ENCODE peak calls at places on chromosomes 16 and 17, in ten cellular contexts. U is fibroblast of lung; A is sigmoid colon; I is CD4-positive, alpha-beta T cell; C is ovary; G is bronchial epithelial cell; Z is cardiac fibroblast; X is adrenal gland; K is retinal pigment epithelial cell; T is SK-N-SH. Q is an unnamed sample.

GRCh38 chr16:52861614-52862022 is 191.1 kb downstream of the CHD9NB start:
- DNase-seq in U (peak; percentile 49), A (no peak), I (no peak), C (no peak), G (peak; percentile 33), Z (peak; percentile 2), X (no peak), K (peak; percentile 3), T (peak; percentile 5), Q (no peak)

GRCh38 chr17:2971851-2972250 is 91.6 kb downstream of the OR1D5 start:
- DNase-seq in U (no peak), A (no peak), I (no peak), C (no peak), G (no peak), Z (no peak), X (no peak), K (no peak), T (no peak), Q (no peak)

GRCh38 chr17:63381101-63381729 is 64.9 kb downstream of the CYB561 start:
- DNase-seq in U (peak; percentile 64), A (no peak), I (no peak), C (no peak), G (no peak), Z (peak; percentile 63), X (no peak), K (no peak), T (peak; percentile 71), Q (no peak)

GRCh38 chr16:67481561-67482259 is 753 bp upstream of the ATP6V0D1 start:
- DNase-seq in U (peak; percentile 46), A (peak; percentile 86), I (no peak), C (peak; percentile 71), G (no peak), Z (peak; percentile 45), X (peak; percentile 62), K (no peak), T (peak; percentile 47), Q (no peak)

GRCh38 chr16:50213939-50214519 is 52.3 kb upstream of the ADCY7 start:
- DNase-seq in U (peak; percentile 69), A (no peak), I (no peak), C (no peak), G (peak; percentile 75), Z (peak; percentile 64), X (no peak), K (no peak), T (peak; percentile 48), Q (peak; percentile 47)

GRCh38 chr17:19533718-19534561 is at the start of gene SLC47A1:
- DNase-seq in U (no peak), A (no peak), I (no peak), C (no peak), G (peak; percentile 8), Z (peak; percentile 40), X (peak; percentile 73), K (no peak), T (peak; percentile 88), Q (peak; percentile 52)

GRCh38 chr16:72983728-72984350 is 64.1 kb downstream of the ZFHX3 start:
- DNase-seq in U (no peak), A (peak; percentile 57), I (no peak), C (no peak), G (no peak), Z (no peak), X (no peak), K (no peak), T (no peak), Q (no peak)

GRCh38 chr17:68738044-68738443 is 136.9 kb upstream of the FAM20A start:
- DNase-seq in U (no peak), A (no peak), I (no peak), C (peak; percentile 29), G (no peak), Z (peak; percentile 64), X (no peak), K (peak; percentile 41), T (no peak), Q (no peak)

GRCh38 chr16:57704905-57705852 is 10.6 kb downstream of the DRC7 start:
- DNase-seq in U (no peak), A (peak; percentile 29), I (no peak), C (no peak), G (no peak), Z (no peak), X (no peak), K (no peak), T (no peak), Q (no peak)

GRCh38 chr17:81063488-81064093 is 28.6 kb downstream of the BAIAP2 start:
- DNase-seq in U (no peak), A (no peak), I (no peak), C (no peak), G (no peak), Z (no peak), X (no peak), K (no peak), T (no peak), Q (no peak)

GRCh38 chr16:57677622-57678369 is 9.7 kb downstream of the ADGRG3 start:
- DNase-seq in U (no peak), A (peak; percentile 56), I (no peak), C (no peak), G (peak; percentile 53), Z (no peak), X (no peak), K (no peak), T (no peak), Q (no peak)

DNA sequence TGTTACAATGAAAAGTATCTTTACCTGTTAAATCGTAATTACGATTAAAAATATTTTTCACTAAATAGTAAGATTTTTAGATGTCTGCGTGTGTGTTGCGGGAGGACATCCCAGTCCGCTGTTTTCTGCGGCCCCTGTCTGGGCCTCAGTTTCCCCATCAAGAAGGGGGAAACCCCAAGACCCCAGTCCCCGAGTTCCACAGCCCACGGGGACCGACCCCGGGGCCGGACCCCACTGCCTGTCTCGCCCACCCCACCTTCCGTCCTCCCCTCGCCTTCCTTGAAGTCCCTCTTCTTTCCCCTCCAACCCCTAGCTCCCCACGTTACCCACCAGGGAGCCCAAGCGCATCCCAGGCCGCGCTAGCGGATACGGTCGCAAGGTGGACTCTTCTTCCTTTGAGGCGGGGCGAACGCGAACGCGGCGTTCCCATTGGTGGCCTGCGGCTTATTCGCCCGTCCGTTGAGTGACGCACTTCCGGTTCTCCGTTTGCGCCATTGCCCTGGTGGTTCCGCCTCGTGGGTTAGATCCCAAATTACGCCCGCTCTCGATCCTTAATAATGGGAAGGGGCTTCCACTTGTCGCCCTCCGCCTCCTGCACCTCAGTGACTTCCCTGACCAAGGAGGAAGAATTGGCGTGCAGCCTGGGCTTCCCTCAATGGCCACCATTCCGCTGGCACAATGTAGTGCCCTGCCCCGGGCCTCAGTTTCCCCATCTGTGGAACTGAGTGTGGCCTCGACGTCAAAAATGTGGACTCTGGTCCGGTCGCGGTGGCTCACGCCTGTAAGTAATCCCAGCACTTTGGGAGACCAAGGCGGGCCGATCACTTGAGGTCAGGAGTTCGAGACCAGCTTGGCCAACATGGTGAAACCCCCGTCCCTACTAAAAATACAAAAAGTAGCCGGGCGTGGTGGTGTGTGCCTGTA is at the start of gene NSMCE1:
- DNase-seq in U (peak; percentile 97), A (peak; percentile 99), I (peak; percentile 94), C (peak; percentile 99), G (peak; percentile 84), Z (peak; percentile 97), X (peak; percentile 97), K (peak; percentile 78), T (peak; percentile 96), Q (peak; percentile 91)
- TF ChIP-seq CTCF in U (no peak), A (peak; percentile 28), I (no peak), C (no peak), G (peak; percentile 35), Z (peak; percentile 33), X (peak; percentile 22), K (peak; percentile 20), T (no peak), Q (no peak)

DNA sequence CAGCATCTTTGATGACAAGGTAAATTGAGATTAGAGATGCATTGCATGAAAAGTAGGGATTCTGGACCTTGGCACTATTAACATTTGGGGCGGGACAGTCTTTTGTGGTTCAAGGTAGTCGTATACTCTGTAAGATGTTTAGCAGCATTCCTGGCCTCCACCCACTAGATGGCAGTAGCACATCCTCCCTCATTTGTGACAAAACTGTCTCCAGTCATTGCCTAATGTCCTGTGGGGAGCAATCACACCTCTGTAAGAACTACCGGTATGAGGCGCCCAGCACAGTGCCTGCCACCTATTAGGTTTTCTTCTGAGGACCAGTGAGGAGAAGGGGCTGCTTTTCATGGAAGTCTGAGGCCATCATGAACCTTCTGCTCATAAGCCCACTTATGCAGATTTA is 180.8 kb downstream of the RBFOX1 start:
- DNase-seq in U (no peak), A (no peak), I (no peak), C (no peak), G (no peak), Z (no peak), X (no peak), K (no peak), T (peak; percentile 32), Q (no peak)
- TF ChIP-seq CTCF in U (no peak), A (peak; percentile 12), I (no peak), C (no peak), G (no peak), Z (no peak), X (no peak), K (peak; percentile 15), T (no peak), Q (no peak)

DNA sequence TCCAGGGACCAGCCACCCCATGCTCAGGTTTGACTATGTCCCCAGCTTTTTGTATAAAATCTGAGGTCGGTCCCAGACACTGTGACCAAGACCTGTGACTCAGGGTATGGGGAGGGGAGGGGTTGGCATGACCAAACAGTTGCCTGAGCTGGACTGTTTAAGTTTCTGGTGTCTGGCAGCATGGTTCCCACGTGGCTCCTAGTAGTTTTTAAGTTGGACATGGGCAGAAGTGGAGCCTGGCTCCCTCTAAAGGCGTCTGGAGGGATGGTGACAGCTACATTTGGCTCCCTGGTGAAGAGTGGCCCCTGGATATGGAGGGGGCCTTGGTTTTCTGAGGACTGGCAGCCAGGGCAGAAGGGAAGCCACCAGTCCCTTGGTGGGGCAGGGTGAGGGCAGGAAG is 7.9 kb downstream of the SMCR8 start:
- DNase-seq in U (no peak), A (peak; percentile 25), I (no peak), C (no peak), G (peak; percentile 31), Z (no peak), X (peak; percentile 41), K (no peak), T (no peak), Q (no peak)
- TF ChIP-seq CTCF in U (no peak), A (no peak), I (no peak), C (no peak), G (peak; percentile 13), Z (peak; percentile 18), X (no peak), K (no peak), T (no peak), Q (no peak)

GRCh38 chr17:18099516-18099915 is 9.0 kb upstream of the MYO15A start:
- DNase-seq in U (no peak), A (no peak), I (no peak), C (no peak), G (no peak), Z (no peak), X (no peak), K (no peak), T (no peak), Q (no peak)

GRCh38 chr17:18089613-18090012 is 1.9 kb downstream of the DRG2 start:
- DNase-seq in U (no peak), A (no peak), I (no peak), C (no peak), G (no peak), Z (no peak), X (no peak), K (no peak), T (no peak), Q (no peak)

GRCh38 chr17:18093616-18094408 is 6.1 kb downstream of the DRG2 start:
- DNase-seq in U (peak; percentile 75), A (no peak), I (no peak), C (no peak), G (peak; percentile 83), Z (peak; percentile 82), X (peak; percentile 88), K (no peak), T (no peak), Q (no peak)

GRCh38 chr17:18094409-18094807 is 6.7 kb downstream of the DRG2 start:
- DNase-seq in U (no peak), A (no peak), I (no peak), C (no peak), G (no peak), Z (no peak), X (no peak), K (no peak), T (no peak), Q (no peak)
- TF ChIP-seq CTCF in U (no peak), A (no peak), I (no peak), C (no peak), G (no peak), Z (no peak), X (no peak), K (no peak), T (no peak), Q (no peak)